ENCODE peak calls at places on chromosomes 4 and X, in six cellular contexts. One of them, this sample, is unnamed.

GRCh38 chr4:109977854-109978501 is 65.3 kb downstream of the EGF start:
- DNase-seq in heart left ventricle: no peak
- DNase-seq in A549: peak; percentile 10
- DNase-seq in cardiac muscle cell: peak; percentile 41
- DNase-seq in transverse colon: no peak
- DNase-seq in tibial nerve: no peak
- DNase-seq in this sample: no peak

GRCh38 chr4:61277785-61278184 is 77.7 kb downstream of the ADGRL3 start:
- DNase-seq in tibial nerve: no peak
- DNase-seq in cardiac muscle cell: no peak
- DNase-seq in heart left ventricle: no peak
- DNase-seq in A549: no peak
- DNase-seq in transverse colon: no peak
- DNase-seq in this sample: no peak

GRCh38 chr4:2971275-2971674 is 7.9 kb downstream of the GRK4 start:
- DNase-seq in cardiac muscle cell: no peak
- DNase-seq in heart left ventricle: no peak
- DNase-seq in transverse colon: no peak
- DNase-seq in A549: no peak
- DNase-seq in tibial nerve: no peak
- DNase-seq in this sample: no peak

GRCh38 chrX:154750301-154751120 is at the start of gene GAB3:
- DNase-seq in cardiac muscle cell: peak; percentile 77
- DNase-seq in tibial nerve: no peak
- DNase-seq in heart left ventricle: peak; percentile 72
- DNase-seq in transverse colon: peak; percentile 46
- DNase-seq in A549: no peak
- DNase-seq in this sample: peak; percentile 50

GRCh38 chr4:81211956-81212355 is 3.1 kb downstream of the PRKG2 start:
- DNase-seq in A549: no peak
- DNase-seq in transverse colon: no peak
- DNase-seq in tibial nerve: no peak
- DNase-seq in heart left ventricle: no peak
- DNase-seq in cardiac muscle cell: no peak
- DNase-seq in this sample: no peak

GRCh38 chr4:95549246-95550138 is 719 bp upstream of the UNC5C start:
- DNase-seq in heart left ventricle: peak; percentile 80
- DNase-seq in cardiac muscle cell: peak; percentile 78
- DNase-seq in tibial nerve: peak; percentile 18
- DNase-seq in transverse colon: peak; percentile 25
- DNase-seq in A549: no peak
- DNase-seq in this sample: peak; percentile 70

GRCh38 chrX:72048515-72049455 is 82.9 kb downstream of the RTL5 start:
- DNase-seq in heart left ventricle: no peak
- DNase-seq in transverse colon: peak; percentile 31
- DNase-seq in A549: no peak
- DNase-seq in cardiac muscle cell: no peak
- DNase-seq in tibial nerve: no peak
- DNase-seq in this sample: no peak

GRCh38 chr4:120293341-120293740 is 226.7 kb upstream of the MAD2L1 start:
- DNase-seq in tibial nerve: no peak
- DNase-seq in cardiac muscle cell: no peak
- DNase-seq in heart left ventricle: no peak
- DNase-seq in transverse colon: no peak
- DNase-seq in A549: no peak
- DNase-seq in this sample: no peak

GRCh38 chrX:7399373-7399772 is 251.4 kb upstream of the PUDP start:
- DNase-seq in tibial nerve: no peak
- DNase-seq in transverse colon: no peak
- DNase-seq in A549: no peak
- DNase-seq in cardiac muscle cell: no peak
- DNase-seq in heart left ventricle: no peak
- DNase-seq in this sample: no peak

GRCh38 chr4:37805091-37805490 is 21.4 kb upstream of the PGM2 start:
- DNase-seq in heart left ventricle: no peak
- DNase-seq in cardiac muscle cell: no peak
- DNase-seq in transverse colon: no peak
- DNase-seq in tibial nerve: no peak
- DNase-seq in A549: no peak
- DNase-seq in this sample: no peak

GRCh38 chr4:82851902-82852750 is 38.8 kb downstream of the SEC31A start:
- DNase-seq in heart left ventricle: no peak
- DNase-seq in transverse colon: no peak
- DNase-seq in A549: no peak
- DNase-seq in cardiac muscle cell: peak; percentile 35
- DNase-seq in tibial nerve: no peak
- DNase-seq in this sample: no peak

GRCh38 chr4:77734928-77735327 is 84.2 kb downstream of the CNOT6L start:
- DNase-seq in A549: no peak
- DNase-seq in heart left ventricle: no peak
- DNase-seq in tibial nerve: no peak
- DNase-seq in cardiac muscle cell: no peak
- DNase-seq in transverse colon: peak; percentile 10
- DNase-seq in this sample: no peak

GRCh38 chr4:155745984-155746383 is 12.8 kb upstream of the GUCY1B1 start:
- DNase-seq in transverse colon: no peak
- DNase-seq in A549: no peak
- DNase-seq in tibial nerve: no peak
- DNase-seq in cardiac muscle cell: no peak
- DNase-seq in heart left ventricle: no peak
- DNase-seq in this sample: no peak

GRCh38 chr4:107740950-107741701 is 21.1 kb upstream of the PAPSS1 start:
- DNase-seq in A549: no peak
- DNase-seq in transverse colon: peak; percentile 21
- DNase-seq in cardiac muscle cell: no peak
- DNase-seq in tibial nerve: peak; percentile 48
- DNase-seq in heart left ventricle: peak; percentile 52
- DNase-seq in this sample: peak; percentile 23

GRCh38 chrX:45172890-45173289 is 27.8 kb downstream of the DIPK2B start:
- DNase-seq in A549: peak; percentile 38
- DNase-seq in transverse colon: no peak
- DNase-seq in cardiac muscle cell: no peak
- DNase-seq in heart left ventricle: no peak
- DNase-seq in tibial nerve: no peak
- DNase-seq in this sample: no peak

GRCh38 chrX:13487731-13488505 is 81.5 kb upstream of the EGFL6 start:
- DNase-seq in tibial nerve: no peak
- DNase-seq in cardiac muscle cell: peak; percentile 30
- DNase-seq in heart left ventricle: no peak
- DNase-seq in A549: peak; percentile 48
- DNase-seq in transverse colon: peak; percentile 46
- DNase-seq in this sample: peak; percentile 11

GRCh38 chr4:71187399-71188196 is 151.2 kb upstream of the SLC4A4 start:
- DNase-seq in tibial nerve: no peak
- DNase-seq in A549: peak; percentile 23
- DNase-seq in heart left ventricle: peak; percentile 71
- DNase-seq in cardiac muscle cell: peak; percentile 36
- DNase-seq in transverse colon: peak; percentile 56
- DNase-seq in this sample: peak; percentile 46

GRCh38 chr4:105192910-105193309 is 46.2 kb downstream of the TET2 start:
- DNase-seq in transverse colon: no peak
- DNase-seq in A549: no peak
- DNase-seq in cardiac muscle cell: no peak
- DNase-seq in tibial nerve: no peak
- DNase-seq in heart left ventricle: no peak
- DNase-seq in this sample: no peak

GRCh38 chr4:174177536-174177935 is 105.9 kb downstream of the FBXO8 start:
- DNase-seq in transverse colon: no peak
- DNase-seq in heart left ventricle: no peak
- DNase-seq in tibial nerve: no peak
- DNase-seq in cardiac muscle cell: no peak
- DNase-seq in A549: no peak
- DNase-seq in this sample: no peak

GRCh38 chr4:177302371-177303100 is 7.1 kb upstream of the NEIL3 start:
- DNase-seq in heart left ventricle: no peak
- DNase-seq in transverse colon: no peak
- DNase-seq in A549: no peak
- DNase-seq in tibial nerve: no peak
- DNase-seq in cardiac muscle cell: no peak
- DNase-seq in this sample: no peak

GRCh38 chr4:177116161-177116560 is 193.5 kb upstream of the NEIL3 start:
- DNase-seq in tibial nerve: no peak
- DNase-seq in heart left ventricle: no peak
- DNase-seq in cardiac muscle cell: no peak
- DNase-seq in A549: no peak
- DNase-seq in transverse colon: no peak
- DNase-seq in this sample: no peak

GRCh38 chrX:44975666-44976263 is 102.8 kb downstream of the KDM6A start:
- DNase-seq in cardiac muscle cell: no peak
- DNase-seq in transverse colon: no peak
- DNase-seq in A549: no peak
- DNase-seq in heart left ventricle: no peak
- DNase-seq in tibial nerve: no peak
- DNase-seq in this sample: no peak

GRCh38 chr4:140653718-140654515 is 85.2 kb upstream of the UCP1 start:
- DNase-seq in cardiac muscle cell: no peak
- DNase-seq in A549: no peak
- DNase-seq in tibial nerve: no peak
- DNase-seq in heart left ventricle: no peak
- DNase-seq in transverse colon: no peak
- DNase-seq in this sample: no peak

GRCh38 chr4:97359826-97360225 is 783.5 kb downstream of the STPG2 start:
- DNase-seq in cardiac muscle cell: no peak
- DNase-seq in tibial nerve: no peak
- DNase-seq in A549: no peak
- DNase-seq in transverse colon: no peak
- DNase-seq in heart left ventricle: no peak
- DNase-seq in this sample: no peak

GRCh38 chr4:168830777-168831512 is 179.1 kb downstream of the CBR4 start:
- DNase-seq in heart left ventricle: no peak
- DNase-seq in A549: peak; percentile 18
- DNase-seq in transverse colon: no peak
- DNase-seq in cardiac muscle cell: no peak
- DNase-seq in tibial nerve: no peak
- DNase-seq in this sample: no peak

GRCh38 chr4:168831585-168831918 is 178.5 kb downstream of the CBR4 start:
- DNase-seq in A549: no peak
- DNase-seq in heart left ventricle: no peak
- DNase-seq in transverse colon: no peak
- DNase-seq in tibial nerve: no peak
- DNase-seq in cardiac muscle cell: peak; percentile 19
- DNase-seq in this sample: peak; percentile 18

GRCh38 chr4:168835880-168836454 is 174.1 kb downstream of the CBR4 start:
- DNase-seq in cardiac muscle cell: no peak
- DNase-seq in A549: no peak
- DNase-seq in heart left ventricle: no peak
- DNase-seq in transverse colon: no peak
- DNase-seq in tibial nerve: no peak
- DNase-seq in this sample: no peak

GRCh38 chr4:168831919-168832745 is 177.9 kb downstream of the CBR4 start:
- DNase-seq in A549: peak; percentile 76
- DNase-seq in transverse colon: peak; percentile 85
- DNase-seq in cardiac muscle cell: peak; percentile 90
- DNase-seq in heart left ventricle: peak; percentile 90
- DNase-seq in tibial nerve: peak; percentile 77
- DNase-seq in this sample: peak; percentile 82

GRCh38 chr4:168832746-168833575 is 177.1 kb downstream of the CBR4 start:
- DNase-seq in transverse colon: peak; percentile 19
- DNase-seq in heart left ventricle: peak; percentile 66
- DNase-seq in tibial nerve: no peak
- DNase-seq in A549: peak; percentile 19
- DNase-seq in cardiac muscle cell: peak; percentile 57
- DNase-seq in this sample: peak; percentile 73
- TF ChIP-seq CTCF in transverse colon: no peak
- TF ChIP-seq CTCF in heart left ventricle: peak; percentile 31
- TF ChIP-seq CTCF in tibial nerve: no peak
- TF ChIP-seq CTCF in A549: peak; percentile 26
- TF ChIP-seq CTCF in cardiac muscle cell: peak; percentile 48
- TF ChIP-seq CTCF in this sample: no peak

GRCh38 chrX:95071621-95072020 is 1397.6 kb downstream of the FAM133A start:
- DNase-seq in heart left ventricle: no peak
- DNase-seq in A549: no peak
- DNase-seq in cardiac muscle cell: no peak
- DNase-seq in transverse colon: no peak
- DNase-seq in tibial nerve: no peak
- DNase-seq in this sample: no peak

GRCh38 chrX:95071052-95071451 is 1397.0 kb downstream of the FAM133A start:
- DNase-seq in heart left ventricle: no peak
- DNase-seq in A549: no peak
- DNase-seq in transverse colon: no peak
- DNase-seq in cardiac muscle cell: no peak
- DNase-seq in tibial nerve: no peak
- DNase-seq in this sample: no peak

DNA sequence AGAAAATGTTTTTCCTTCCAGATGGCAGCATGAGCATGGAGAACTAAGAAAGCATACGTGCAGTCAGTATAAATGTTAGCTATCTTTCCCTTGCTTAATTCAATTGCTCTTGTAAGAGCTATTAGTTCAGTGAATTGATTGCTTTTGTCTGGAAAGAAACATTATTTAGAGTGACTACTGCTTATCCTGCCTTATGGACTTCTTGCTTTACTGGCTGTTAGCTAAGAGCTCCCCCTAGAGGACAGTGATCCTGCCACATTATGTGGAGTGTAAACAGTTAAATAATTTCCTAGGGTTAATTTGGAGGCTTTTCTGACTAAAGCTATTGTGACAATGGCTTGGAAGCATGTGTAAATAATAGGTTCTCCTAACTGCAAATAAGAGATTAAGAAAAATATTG is 1402.4 kb downstream of the FAM133A start:
- DNase-seq in cardiac muscle cell: peak; percentile 37
- DNase-seq in A549: no peak
- DNase-seq in tibial nerve: no peak
- DNase-seq in transverse colon: no peak
- DNase-seq in heart left ventricle: no peak
- DNase-seq in this sample: peak; percentile 7
- TF ChIP-seq CTCF in cardiac muscle cell: peak; percentile 53
- TF ChIP-seq CTCF in A549: peak; percentile 24
- TF ChIP-seq CTCF in tibial nerve: no peak
- TF ChIP-seq CTCF in transverse colon: no peak
- TF ChIP-seq CTCF in heart left ventricle: peak; percentile 27
- TF ChIP-seq CTCF in this sample: peak; percentile 47

GRCh38 chrX:121581885-121582284 is 534.5 kb downstream of the GLUD2 start:
- DNase-seq in tibial nerve: no peak
- DNase-seq in transverse colon: no peak
- DNase-seq in heart left ventricle: no peak
- DNase-seq in A549: no peak
- DNase-seq in cardiac muscle cell: peak; percentile 5
- DNase-seq in this sample: no peak
- TF ChIP-seq CTCF in tibial nerve: no peak
- TF ChIP-seq CTCF in transverse colon: no peak
- TF ChIP-seq CTCF in heart left ventricle: no peak
- TF ChIP-seq CTCF in A549: no peak
- TF ChIP-seq CTCF in cardiac muscle cell: no peak
- TF ChIP-seq CTCF in this sample: no peak

DNA sequence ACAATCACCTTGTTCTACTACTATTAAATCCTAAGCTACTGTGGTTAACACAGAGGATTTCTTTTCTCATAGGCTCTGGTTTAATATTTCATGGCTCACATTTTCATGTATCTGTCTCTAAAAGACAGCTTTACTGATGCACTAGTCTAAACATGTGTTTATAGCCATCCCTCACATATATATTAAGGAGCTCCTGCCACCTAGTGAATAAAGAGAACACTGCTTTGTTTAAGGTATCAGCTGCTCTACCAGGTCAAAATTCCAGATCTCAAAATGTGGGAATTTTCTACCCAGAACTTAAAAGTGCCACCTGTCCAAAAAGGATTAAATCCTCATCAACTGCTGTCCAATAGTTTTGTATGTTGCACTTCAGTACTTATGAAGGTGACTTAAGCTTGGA is 188.5 kb upstream of the TEX13C start:
- DNase-seq in transverse colon: no peak
- DNase-seq in cardiac muscle cell: peak; percentile 14
- DNase-seq in heart left ventricle: no peak
- DNase-seq in tibial nerve: no peak
- DNase-seq in A549: no peak
- DNase-seq in this sample: no peak
- TF ChIP-seq CTCF in transverse colon: no peak
- TF ChIP-seq CTCF in cardiac muscle cell: no peak
- TF ChIP-seq CTCF in heart left ventricle: no peak
- TF ChIP-seq CTCF in tibial nerve: no peak
- TF ChIP-seq CTCF in A549: peak; percentile 35
- TF ChIP-seq CTCF in this sample: peak; percentile 12